ENCODE peak calls at places on chromosomes 11 and 22, in five cellular contexts. C is SK-N-SH, T is HepG2, Y is HEK293T, F is GM12878. J is an unnamed sample.

GRCh38 chr22:50401907-50402306 is 58.8 kb downstream of the PPP6R2 start:
- DNase-seq in C (no peak), F (no peak), T (no peak), Y (no peak), J (no peak)

GRCh38 chr22:36144886-36145541 is 15.5 kb downstream of the APOL3 start:
- DNase-seq in F (no peak), Y (peak), C (peak), T (peak), J (peak)

GRCh38 chr22:36375071-36375980 is 12.4 kb downstream of the MYH9 start:
- DNase-seq in T (no peak), Y (no peak), C (no peak), F (no peak), J (no peak)

GRCh38 chr11:100970273-100971164 is 159.1 kb downstream of the PGR start:
- DNase-seq in T (no peak), Y (no peak), C (no peak), F (no peak), J (peak)

GRCh38 chr22:35064664-35065063 is 1.3 kb upstream of the ISX start:
- DNase-seq in T (peak), Y (no peak), C (no peak), F (peak), J (peak)

GRCh38 chr22:48535868-48536690 is 1291.6 kb downstream of the BRD1 start:
- DNase-seq in T (no peak), C (no peak), F (no peak), Y (no peak), J (no peak)

GRCh38 chr22:24128631-24129601 is 52.4 kb upstream of the SUSD2 start:
- DNase-seq in T (no peak), Y (no peak), C (no peak), F (no peak), J (no peak)

GRCh38 chr22:19941365-19942070 is at the start of the genes COMT and TXNRD2:
- DNase-seq in T (no peak), Y (peak), F (no peak), C (peak), J (peak)

GRCh38 chr11:86718999-86719398 is 46.6 kb upstream of the ME3 start:
- DNase-seq in F (no peak), T (no peak), C (no peak), Y (no peak), J (no peak)

GRCh38 chr22:26579331-26579886 is 10.5 kb downstream of the TPST2 start:
- DNase-seq in Y (no peak), C (no peak), F (peak), T (no peak), J (no peak)

GRCh38 chr11:59436169-59436568 is at the start of gene OR5A1:
- DNase-seq in Y (no peak), F (no peak), T (no peak), C (no peak), J (no peak)

GRCh38 chr11:44797886-44798683 is 71.3 kb downstream of the TSPAN18 start:
- DNase-seq in C (no peak), Y (no peak), F (no peak), T (no peak), J (no peak)

GRCh38 chr11:110185599-110185998 is 92.4 kb downstream of the ZC3H12C start:
- DNase-seq in Y (no peak), T (no peak), C (no peak), F (no peak), J (no peak)

GRCh38 chr11:133306019-133306418 is 226.3 kb downstream of the OPCML start:
- DNase-seq in T (no peak), C (no peak), F (no peak), Y (no peak), J (no peak)

GRCh38 chr11:75767228-75767572 is 1.4 kb upstream of the DGAT2 start:
- DNase-seq in T (no peak), Y (no peak), C (no peak), F (no peak), J (peak)

GRCh38 chr11:78139422-78140391 is at the start of gene ALG8:
- DNase-seq in Y (peak), F (peak), C (peak), T (peak), J (peak)
- TF ChIP-seq FOXM1 in Y (no peak), F (peak), C (peak), T (peak), J (no peak)

DNA sequence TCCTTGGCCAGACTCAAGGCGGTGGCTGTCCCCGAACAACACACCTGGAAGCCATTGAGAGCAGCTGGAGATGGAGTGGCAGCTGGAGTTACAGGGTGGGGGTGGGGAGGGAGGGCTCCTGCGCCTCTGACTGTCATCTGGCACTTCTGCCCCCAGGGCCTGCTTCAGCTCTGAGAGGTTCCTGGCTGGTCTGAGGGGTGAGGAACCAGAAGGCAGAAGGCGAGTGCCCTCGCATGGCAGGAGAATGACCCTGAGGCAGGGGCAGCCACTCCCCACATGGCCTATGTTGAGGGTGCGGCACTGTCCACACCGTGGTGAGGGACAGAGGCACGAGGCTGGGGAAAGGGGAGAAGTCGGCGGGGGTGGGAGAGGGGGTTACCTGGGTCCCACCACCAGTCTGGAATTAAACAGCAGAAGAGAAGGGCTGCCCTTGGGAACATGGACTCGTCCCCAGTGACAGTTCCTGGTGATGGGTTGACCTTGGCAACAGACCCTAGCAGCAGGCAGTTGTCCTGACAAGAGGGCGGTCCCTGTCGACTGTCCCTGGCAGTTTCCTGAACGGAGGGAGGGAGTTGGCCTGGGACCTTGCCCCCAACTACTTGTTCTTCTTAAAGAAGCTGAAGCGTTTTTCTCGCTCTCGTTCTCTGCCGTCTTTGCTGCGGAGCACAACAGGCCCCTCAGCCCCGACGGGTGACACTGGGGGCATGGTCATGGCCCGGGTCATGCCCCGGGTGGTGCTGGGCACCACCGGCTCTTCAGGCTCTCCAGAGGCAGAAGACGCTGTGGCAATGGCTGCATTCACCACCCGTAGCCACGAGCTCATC is 7.8 kb upstream of the RBM4B start:
- DNase-seq in T (no peak), C (peak), Y (no peak), F (no peak), J (no peak)
- TF ChIP-seq FOXM1 in T (no peak), C (no peak), Y (no peak), F (no peak), J (no peak)

DNA sequence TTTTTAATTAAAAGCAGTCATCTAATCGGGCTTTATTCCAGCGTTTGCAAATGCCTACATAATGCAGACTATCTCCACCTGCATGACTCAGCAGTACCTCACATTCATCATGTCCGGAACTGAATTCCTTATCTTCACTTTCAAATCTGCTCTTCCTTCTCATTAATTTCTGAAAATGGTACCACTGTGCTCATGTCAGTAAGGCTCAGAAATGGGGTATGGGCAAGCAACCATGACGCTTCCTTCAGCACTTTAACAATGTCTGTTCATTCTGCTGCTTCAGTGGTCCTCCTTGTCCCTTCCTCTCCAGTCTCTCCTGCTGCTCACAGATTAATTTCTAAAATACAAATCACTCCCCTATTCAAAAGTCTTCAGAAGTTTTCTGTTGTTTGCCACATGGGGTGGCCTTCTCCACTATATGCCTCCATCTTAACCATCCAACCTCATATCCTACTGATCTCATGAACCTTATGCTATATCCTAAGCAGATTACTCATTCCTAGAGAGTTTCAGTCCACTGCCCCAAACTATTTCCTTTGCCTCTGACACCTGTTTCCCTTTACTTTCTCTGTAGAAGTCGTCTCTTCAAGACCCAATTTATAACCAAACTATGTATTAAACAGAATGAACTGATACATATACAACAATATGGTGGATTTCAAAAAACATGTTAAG is 7.0 kb downstream of the GTF2H1 start:
- DNase-seq in T (no peak), Y (no peak), F (no peak), C (no peak), J (peak)
- TF ChIP-seq FOXM1 in T (no peak), Y (no peak), F (no peak), C (no peak), J (no peak)

DNA sequence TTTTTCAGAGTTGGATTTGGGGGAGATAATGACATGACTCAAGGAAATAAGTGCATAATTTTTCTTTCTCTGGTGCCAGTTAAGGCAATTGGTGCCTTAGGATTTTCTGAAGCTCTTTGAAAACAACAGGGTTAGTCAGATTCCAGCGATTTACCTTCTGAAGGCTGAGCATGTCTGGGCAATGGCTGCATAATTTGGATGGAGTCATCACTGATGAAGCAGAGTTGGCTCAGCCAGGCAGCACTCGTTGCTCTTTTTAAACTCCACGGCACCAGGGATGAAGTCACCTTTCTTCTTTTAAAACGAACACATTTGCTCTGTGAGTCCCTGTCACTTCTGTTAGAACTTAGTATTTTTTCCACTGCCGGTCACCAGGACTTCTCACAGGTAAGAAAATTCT is 61.9 kb upstream of the AMOTL1 start:
- DNase-seq in F (no peak), C (no peak), T (no peak), Y (no peak), J (no peak)
- TF ChIP-seq FOXM1 in F (no peak), C (no peak), T (no peak), Y (no peak), J (no peak)

J was measured in K562.